ENCODE peak calls at places on chromosomes 7 and 10, in seven cellular contexts. W is H1, A is transverse colon, F is SK-N-SH, E is Panc1, C is HCT116, U is HepG2. L is an unnamed sample.

GRCh38 chr7:69937097-69937496 is 338.8 kb downstream of the AUTS2 start:
- DNase-seq in U (no peak), A (no peak), E (no peak), F (no peak), W (no peak), C (no peak), L (no peak)

GRCh38 chr7:138458576-138459234 is 1.4 kb upstream of the TRIM24 start:
- DNase-seq in A (no peak), C (no peak), F (no peak), E (no peak), U (no peak), W (peak; percentile 90), L (no peak)

GRCh38 chr10:78634389-78634815 is 434.4 kb upstream of the ZMIZ1 start:
- DNase-seq in F (peak; percentile 66), E (peak; percentile 7), A (no peak), W (peak; percentile 29), U (no peak), C (no peak), L (no peak)

GRCh38 chr10:18607503-18607902 is 43.9 kb downstream of the NSUN6 start:
- DNase-seq in F (peak; percentile 60), C (peak; percentile 72), W (no peak), U (peak; percentile 37), E (no peak), A (peak; percentile 36), L (no peak)

GRCh38 chr10:45513586-45513985 is 139.6 kb downstream of the ALOX5 start:
- DNase-seq in C (no peak), A (no peak), U (peak; percentile 24), E (no peak), F (peak; percentile 19), W (no peak), L (no peak)

GRCh38 chr7:87435546-87435945 is 39.9 kb downstream of the ABCB4 start:
- DNase-seq in C (no peak), U (no peak), F (no peak), A (no peak), W (no peak), E (no peak), L (no peak)

GRCh38 chr7:142355328-142355727 is 97.5 kb upstream of the PRSS58 start:
- DNase-seq in C (no peak), E (no peak), U (no peak), F (no peak), W (no peak), A (no peak), L (no peak)

GRCh38 chr10:127332631-127333030 is 136.2 kb upstream of the INSYN2A start:
- DNase-seq in F (no peak), W (no peak), U (no peak), C (no peak), A (no peak), E (no peak), L (no peak)

DNA sequence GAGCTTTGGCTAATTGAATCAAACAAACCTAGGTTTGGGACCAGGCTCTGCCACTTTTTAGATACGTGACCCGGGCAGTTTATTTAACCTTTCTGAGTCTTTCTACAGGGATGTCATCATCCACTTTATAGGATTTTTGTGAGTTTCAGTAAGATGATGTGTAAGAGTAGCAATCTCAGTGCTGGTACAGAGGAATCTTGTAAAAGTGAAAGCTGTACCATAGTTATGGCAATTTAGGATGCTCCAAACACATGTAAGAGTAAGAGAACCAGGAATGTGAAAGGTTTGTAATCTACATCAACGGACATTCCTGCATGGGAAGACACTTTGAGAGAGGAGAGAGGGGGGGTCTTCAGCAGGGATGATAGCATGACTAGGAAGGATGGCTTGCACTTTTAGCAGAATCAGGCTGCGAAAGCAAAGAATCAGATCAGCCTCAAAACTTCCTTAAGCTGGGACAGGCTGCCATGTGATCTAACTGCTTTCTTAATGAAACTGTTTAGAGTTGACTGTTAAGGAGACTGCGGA is 968 bp downstream of the NOLC1 start:
- DNase-seq in U (no peak), E (no peak), A (no peak), C (no peak), W (no peak), F (no peak), L (no peak)
- H3K36me3 ChIP-seq in U (peaks cover 53% of the 10 kb centered on the region), E (peaks cover 40% of the 10 kb centered on the region), A (peaks cover 2% of the 10 kb centered on the region), C (peaks cover 38% of the 10 kb centered on the region), W (peaks cover 50% of the 10 kb centered on the region), F (peaks cover 60% of the 10 kb centered on the region), L (peaks cover 54% of the 10 kb centered on the region)

DNA sequence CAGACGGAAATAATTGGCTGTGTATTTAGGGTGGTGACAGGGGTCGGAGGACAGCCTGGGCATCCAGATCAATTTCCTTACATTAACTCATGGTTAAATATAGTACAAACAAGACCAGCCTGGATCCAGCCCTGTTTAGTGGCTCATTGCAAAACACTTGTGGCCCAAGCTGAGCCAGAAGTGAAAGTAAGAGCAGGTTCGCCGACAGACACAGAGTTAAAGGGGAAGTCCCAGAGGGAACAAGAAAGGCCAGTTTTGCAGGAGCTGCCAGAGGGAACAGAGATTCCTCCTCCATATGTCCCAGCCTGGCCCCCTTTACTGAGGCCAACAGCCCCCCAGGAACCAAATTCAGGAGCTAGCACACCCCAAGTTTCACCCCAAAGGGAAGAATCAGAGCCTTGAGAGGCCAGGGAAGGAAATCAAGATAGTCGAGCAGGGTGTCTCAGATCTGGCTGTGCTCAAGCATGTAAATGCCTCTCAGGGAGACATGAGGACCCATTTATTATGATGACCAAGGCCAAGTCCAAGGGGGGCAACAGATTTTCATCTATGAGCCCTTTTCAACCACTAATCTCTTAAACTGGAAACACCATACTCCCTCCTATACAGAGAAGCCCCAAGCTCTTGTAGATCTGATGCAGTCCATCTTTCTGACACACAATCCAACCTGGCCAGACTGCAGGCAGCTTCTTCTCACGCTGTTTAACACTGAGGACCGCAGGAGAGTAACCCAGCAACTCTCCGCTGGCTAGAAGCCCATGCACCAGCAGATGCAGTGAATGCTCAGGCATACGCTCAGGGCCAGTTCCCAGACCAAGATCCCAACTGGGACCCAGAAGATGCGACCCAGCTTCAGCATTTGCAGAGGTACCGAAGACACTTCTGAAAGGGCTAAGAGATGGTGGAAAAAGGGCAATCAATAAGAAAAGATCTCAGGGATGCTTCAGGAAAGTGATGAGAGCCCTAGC is 15.9 kb upstream of the ADCK2 start:
- DNase-seq in E (no peak), F (no peak), U (peak; percentile 27), C (no peak), W (no peak), A (peak; percentile 81), L (peak; percentile 79)
- H3K27ac ChIP-seq in E (no peak overlapping the region), F (no peak overlapping the region), U (no peak overlapping the region), C (no peak overlapping the region), W (no peak overlapping the region), A (peak overlapping the region; percentile 78), L (no peak overlapping the region)

DNA sequence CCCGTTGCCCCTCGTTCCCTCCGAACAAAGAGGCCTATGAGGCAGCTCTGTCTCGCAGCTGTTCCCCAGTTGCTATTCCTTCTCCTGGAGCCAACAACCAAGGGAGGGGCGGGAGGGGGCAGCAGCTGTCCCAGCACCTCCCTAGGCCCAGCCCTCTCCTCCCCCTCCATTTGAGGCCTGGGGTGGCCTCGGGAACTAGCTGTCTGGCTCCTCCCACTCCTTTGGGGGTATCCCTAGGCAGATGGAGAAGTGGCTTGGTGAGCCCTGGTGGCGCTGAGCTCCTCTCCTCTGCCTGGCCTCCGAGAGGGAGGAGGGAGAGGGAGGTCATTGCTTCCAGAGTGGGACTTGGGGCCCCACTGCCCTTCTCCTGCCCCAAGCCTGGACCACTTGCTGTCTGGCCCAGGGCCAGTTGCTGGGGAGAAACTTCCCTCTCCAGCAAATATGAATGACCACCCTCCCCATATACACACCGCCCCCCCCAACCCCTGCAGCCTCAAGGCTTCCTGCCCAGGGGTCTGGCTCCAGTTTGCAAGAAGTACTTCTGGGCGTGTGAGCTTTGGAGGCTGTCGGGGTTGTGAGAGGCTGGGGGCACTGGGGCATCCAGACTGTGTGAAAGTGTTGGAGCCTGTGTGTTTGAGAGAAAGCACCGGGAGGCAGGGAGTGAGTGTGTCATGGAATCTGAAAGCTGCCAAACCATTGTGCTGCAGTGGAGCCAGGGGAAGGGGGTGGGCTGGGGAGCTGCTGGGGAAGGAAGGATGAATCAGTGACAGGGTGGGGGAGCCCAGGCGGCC is 3.1 kb downstream of the FLNC start:
- DNase-seq in E (no peak), A (peak; percentile 48), W (no peak), C (no peak), F (peak; percentile 60), U (no peak), L (no peak)
- TF ChIP-seq POLR2AphosphoS5 in E (no peak), A (no peak), W (no peak), C (no peak), F (no peak), U (no peak), L (no peak)

DNA sequence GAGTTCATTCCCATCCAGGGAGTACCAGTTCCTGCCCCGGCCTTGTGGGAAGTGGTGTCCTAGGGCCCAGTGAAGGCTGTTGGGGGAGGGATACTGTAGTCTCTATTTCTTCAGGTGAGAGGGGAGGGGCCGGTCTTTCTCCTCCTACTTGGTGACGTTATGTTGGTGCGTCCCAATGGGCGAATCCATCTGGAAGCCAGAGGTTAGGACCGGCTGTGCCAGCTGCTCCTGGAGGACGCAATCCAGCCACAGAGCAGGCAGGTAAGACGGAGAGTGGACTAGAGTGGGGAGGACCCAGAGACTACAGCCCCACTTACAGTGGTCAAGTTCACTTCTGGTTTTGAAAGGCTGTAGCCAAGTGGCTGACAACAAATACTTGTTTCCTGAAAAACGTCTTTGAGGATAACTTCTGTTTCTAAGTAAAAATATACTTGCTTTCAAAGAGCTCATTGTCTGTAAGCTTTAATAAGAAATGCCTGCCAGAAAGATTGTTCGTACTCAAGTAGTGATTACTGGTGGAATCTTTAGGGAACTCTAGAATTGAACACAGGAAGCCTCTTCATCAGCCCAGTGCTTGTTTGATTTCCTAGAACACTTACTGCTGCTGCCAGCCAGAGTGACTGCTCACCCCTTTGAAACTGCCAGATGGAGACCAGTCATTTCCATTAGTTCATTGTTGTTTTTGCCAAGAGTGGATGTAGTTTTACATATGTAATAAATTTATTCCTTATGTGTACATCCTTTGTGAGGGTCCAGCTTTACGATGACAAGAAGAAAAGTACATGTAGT is 25.4 kb downstream of the RBM33 start:
- DNase-seq in C (no peak), E (no peak), A (no peak), W (peak; percentile 9), F (peak; percentile 39), U (no peak), L (no peak)
- H3K36me3 ChIP-seq in C (no peaks in the 10 kb centered on the region), E (no peaks in the 10 kb centered on the region), A (no peaks in the 10 kb centered on the region), W (peaks cover 9% of the 10 kb centered on the region), F (peaks cover 17% of the 10 kb centered on the region), U (peaks cover 37% of the 10 kb centered on the region), L (peaks cover 7% of the 10 kb centered on the region)

DNA sequence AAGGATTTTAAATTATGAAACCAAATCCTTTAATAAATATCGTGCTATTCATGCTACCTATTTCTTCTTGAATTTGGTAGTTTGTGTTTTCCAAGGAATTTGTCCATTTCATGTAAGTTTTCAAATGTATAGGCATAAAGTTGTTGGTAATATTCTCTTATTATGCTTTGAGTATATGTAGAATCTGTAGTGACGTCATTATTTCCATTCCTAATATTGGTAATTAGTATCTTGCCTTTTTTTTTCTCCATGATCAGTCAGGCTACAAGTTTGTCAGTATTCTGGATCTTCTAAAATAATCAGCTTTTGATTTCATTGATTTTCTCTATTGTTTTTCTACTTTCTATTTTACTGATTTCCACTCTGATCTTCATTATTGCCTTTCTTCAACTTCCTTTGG is 156.6 kb upstream of the HDAC9 start:
- DNase-seq in F (no peak), U (no peak), A (no peak), E (no peak), W (no peak), C (no peak), L (no peak)
- H3K27ac ChIP-seq in F (no peak overlapping the region), U (no peak overlapping the region), A (no peak overlapping the region), E (no peak overlapping the region), W (no peak overlapping the region), C (no peak overlapping the region), L (no peak overlapping the region)